ENCODE peak calls at places on chromosome 20, in nine cellular contexts. One of them, this sample, is unnamed.

GRCh38 chr20:46129955-46130481 is 11.9 kb downstream of the CD40 start:
- DNase-seq in cardiac fibroblast: no peak
- DNase-seq in heart left ventricle: no peak
- DNase-seq in SW 1271: no peak
- DNase-seq in psoas muscle: no peak
- DNase-seq in activated naive CD8-positive, alpha-beta T cell treated with anti-CD3 and anti-CD28 coated beads for 36 hours: no peak
- DNase-seq in mucosa of descending colon: no peak
- DNase-seq in stimulated activated CD4-positive, alpha-beta T cell treated with anti-CD3 and anti-CD28 coated beads, Interleukin-1b, Interleukin-23, amount 100 ng/mL, for 4 hours: no peak
- DNase-seq in SK-MEL-5: no peak
- DNase-seq in this sample: no peak

GRCh38 chr20:62058941-62059340 is 6.7 kb downstream of the TAF4 start:
- DNase-seq in activated naive CD8-positive, alpha-beta T cell treated with anti-CD3 and anti-CD28 coated beads for 36 hours: no peak
- DNase-seq in psoas muscle: no peak
- DNase-seq in cardiac fibroblast: no peak
- DNase-seq in heart left ventricle: no peak
- DNase-seq in mucosa of descending colon: no peak
- DNase-seq in SK-MEL-5: no peak
- DNase-seq in stimulated activated CD4-positive, alpha-beta T cell treated with anti-CD3 and anti-CD28 coated beads, Interleukin-1b, Interleukin-23, amount 100 ng/mL, for 4 hours: no peak
- DNase-seq in SW 1271: no peak
- DNase-seq in this sample: no peak

GRCh38 chr20:53805895-53806384 is 212.3 kb upstream of the ZNF217 start:
- DNase-seq in mucosa of descending colon: no peak
- DNase-seq in SW 1271: peak; percentile 89
- DNase-seq in stimulated activated CD4-positive, alpha-beta T cell treated with anti-CD3 and anti-CD28 coated beads, Interleukin-1b, Interleukin-23, amount 100 ng/mL, for 4 hours: no peak
- DNase-seq in psoas muscle: no peak
- DNase-seq in cardiac fibroblast: peak; percentile 45
- DNase-seq in SK-MEL-5: peak; percentile 69
- DNase-seq in activated naive CD8-positive, alpha-beta T cell treated with anti-CD3 and anti-CD28 coated beads for 36 hours: no peak
- DNase-seq in heart left ventricle: no peak
- DNase-seq in this sample: no peak

GRCh38 chr20:19254956-19255355 is 42.5 kb downstream of the SLC24A3 start:
- DNase-seq in psoas muscle: no peak
- DNase-seq in SW 1271: no peak
- DNase-seq in stimulated activated CD4-positive, alpha-beta T cell treated with anti-CD3 and anti-CD28 coated beads, Interleukin-1b, Interleukin-23, amount 100 ng/mL, for 4 hours: no peak
- DNase-seq in heart left ventricle: no peak
- DNase-seq in SK-MEL-5: no peak
- DNase-seq in cardiac fibroblast: no peak
- DNase-seq in activated naive CD8-positive, alpha-beta T cell treated with anti-CD3 and anti-CD28 coated beads for 36 hours: no peak
- DNase-seq in mucosa of descending colon: no peak
- DNase-seq in this sample: no peak

GRCh38 chr20:57400262-57400701 is 9.1 kb downstream of the RBM38 start:
- DNase-seq in SK-MEL-5: no peak
- DNase-seq in psoas muscle: peak; percentile 14
- DNase-seq in SW 1271: no peak
- DNase-seq in mucosa of descending colon: peak; percentile 32
- DNase-seq in activated naive CD8-positive, alpha-beta T cell treated with anti-CD3 and anti-CD28 coated beads for 36 hours: no peak
- DNase-seq in heart left ventricle: peak; percentile 23
- DNase-seq in cardiac fibroblast: no peak
- DNase-seq in stimulated activated CD4-positive, alpha-beta T cell treated with anti-CD3 and anti-CD28 coated beads, Interleukin-1b, Interleukin-23, amount 100 ng/mL, for 4 hours: no peak
- DNase-seq in this sample: no peak

GRCh38 chr20:63101781-63102719 is 95.3 kb upstream of the BHLHE23 start:
- DNase-seq in heart left ventricle: no peak
- DNase-seq in psoas muscle: peak; percentile 33
- DNase-seq in mucosa of descending colon: peak; percentile 61
- DNase-seq in cardiac fibroblast: peak; percentile 54
- DNase-seq in activated naive CD8-positive, alpha-beta T cell treated with anti-CD3 and anti-CD28 coated beads for 36 hours: peak; percentile 71
- DNase-seq in SK-MEL-5: peak; percentile 52
- DNase-seq in SW 1271: peak; percentile 74
- DNase-seq in stimulated activated CD4-positive, alpha-beta T cell treated with anti-CD3 and anti-CD28 coated beads, Interleukin-1b, Interleukin-23, amount 100 ng/mL, for 4 hours: peak; percentile 54
- DNase-seq in this sample: no peak

GRCh38 chr20:44601801-44602204 is 19.4 kb downstream of the PKIG start:
- DNase-seq in heart left ventricle: peak; percentile 77
- DNase-seq in cardiac fibroblast: peak; percentile 93
- DNase-seq in mucosa of descending colon: peak; percentile 42
- DNase-seq in psoas muscle: peak; percentile 76
- DNase-seq in activated naive CD8-positive, alpha-beta T cell treated with anti-CD3 and anti-CD28 coated beads for 36 hours: no peak
- DNase-seq in SK-MEL-5: peak; percentile 94
- DNase-seq in SW 1271: no peak
- DNase-seq in stimulated activated CD4-positive, alpha-beta T cell treated with anti-CD3 and anti-CD28 coated beads, Interleukin-1b, Interleukin-23, amount 100 ng/mL, for 4 hours: no peak
- DNase-seq in this sample: no peak

GRCh38 chr20:58361549-58361948 is 27.5 kb upstream of the VAPB start:
- DNase-seq in psoas muscle: peak; percentile 17
- DNase-seq in SK-MEL-5: no peak
- DNase-seq in SW 1271: peak; percentile 23
- DNase-seq in mucosa of descending colon: no peak
- DNase-seq in heart left ventricle: no peak
- DNase-seq in activated naive CD8-positive, alpha-beta T cell treated with anti-CD3 and anti-CD28 coated beads for 36 hours: no peak
- DNase-seq in stimulated activated CD4-positive, alpha-beta T cell treated with anti-CD3 and anti-CD28 coated beads, Interleukin-1b, Interleukin-23, amount 100 ng/mL, for 4 hours: no peak
- DNase-seq in cardiac fibroblast: peak; percentile 61
- DNase-seq in this sample: no peak

GRCh38 chr20:49821381-49821780 is 8.8 kb downstream of the SLC9A8 start:
- DNase-seq in activated naive CD8-positive, alpha-beta T cell treated with anti-CD3 and anti-CD28 coated beads for 36 hours: no peak
- DNase-seq in cardiac fibroblast: no peak
- DNase-seq in SK-MEL-5: no peak
- DNase-seq in SW 1271: no peak
- DNase-seq in stimulated activated CD4-positive, alpha-beta T cell treated with anti-CD3 and anti-CD28 coated beads, Interleukin-1b, Interleukin-23, amount 100 ng/mL, for 4 hours: no peak
- DNase-seq in psoas muscle: no peak
- DNase-seq in heart left ventricle: no peak
- DNase-seq in mucosa of descending colon: no peak
- DNase-seq in this sample: no peak

GRCh38 chr20:199996-200395 is 10.5 kb upstream of the DEFB128 start:
- DNase-seq in psoas muscle: no peak
- DNase-seq in heart left ventricle: no peak
- DNase-seq in SW 1271: no peak
- DNase-seq in stimulated activated CD4-positive, alpha-beta T cell treated with anti-CD3 and anti-CD28 coated beads, Interleukin-1b, Interleukin-23, amount 100 ng/mL, for 4 hours: no peak
- DNase-seq in activated naive CD8-positive, alpha-beta T cell treated with anti-CD3 and anti-CD28 coated beads for 36 hours: no peak
- DNase-seq in SK-MEL-5: no peak
- DNase-seq in mucosa of descending colon: no peak
- DNase-seq in cardiac fibroblast: no peak
- DNase-seq in this sample: no peak

GRCh38 chr20:61758556-61759200 is 307.0 kb downstream of the TAF4 start:
- DNase-seq in mucosa of descending colon: no peak
- DNase-seq in activated naive CD8-positive, alpha-beta T cell treated with anti-CD3 and anti-CD28 coated beads for 36 hours: no peak
- DNase-seq in SW 1271: no peak
- DNase-seq in stimulated activated CD4-positive, alpha-beta T cell treated with anti-CD3 and anti-CD28 coated beads, Interleukin-1b, Interleukin-23, amount 100 ng/mL, for 4 hours: no peak
- DNase-seq in SK-MEL-5: no peak
- DNase-seq in psoas muscle: no peak
- DNase-seq in cardiac fibroblast: no peak
- DNase-seq in heart left ventricle: no peak
- DNase-seq in this sample: no peak

GRCh38 chr20:50467618-50468373 is 42.4 kb upstream of the PTPN1 start:
- DNase-seq in stimulated activated CD4-positive, alpha-beta T cell treated with anti-CD3 and anti-CD28 coated beads, Interleukin-1b, Interleukin-23, amount 100 ng/mL, for 4 hours: no peak
- DNase-seq in cardiac fibroblast: peak; percentile 68
- DNase-seq in mucosa of descending colon: no peak
- DNase-seq in SK-MEL-5: peak; percentile 87
- DNase-seq in SW 1271: peak; percentile 59
- DNase-seq in heart left ventricle: no peak
- DNase-seq in psoas muscle: peak; percentile 28
- DNase-seq in activated naive CD8-positive, alpha-beta T cell treated with anti-CD3 and anti-CD28 coated beads for 36 hours: peak; percentile 26
- DNase-seq in this sample: peak; percentile 42

GRCh38 chr20:61493798-61494305 is 241.8 kb downstream of the CDH4 start:
- DNase-seq in mucosa of descending colon: no peak
- DNase-seq in SK-MEL-5: no peak
- DNase-seq in stimulated activated CD4-positive, alpha-beta T cell treated with anti-CD3 and anti-CD28 coated beads, Interleukin-1b, Interleukin-23, amount 100 ng/mL, for 4 hours: no peak
- DNase-seq in activated naive CD8-positive, alpha-beta T cell treated with anti-CD3 and anti-CD28 coated beads for 36 hours: no peak
- DNase-seq in SW 1271: no peak
- DNase-seq in heart left ventricle: no peak
- DNase-seq in cardiac fibroblast: no peak
- DNase-seq in psoas muscle: no peak
- DNase-seq in this sample: no peak

GRCh38 chr20:235891-236290 is 8.8 kb downstream of the DEFB129 start:
- DNase-seq in heart left ventricle: no peak
- DNase-seq in SW 1271: no peak
- DNase-seq in stimulated activated CD4-positive, alpha-beta T cell treated with anti-CD3 and anti-CD28 coated beads, Interleukin-1b, Interleukin-23, amount 100 ng/mL, for 4 hours: no peak
- DNase-seq in SK-MEL-5: peak; percentile 57
- DNase-seq in psoas muscle: no peak
- DNase-seq in mucosa of descending colon: no peak
- DNase-seq in activated naive CD8-positive, alpha-beta T cell treated with anti-CD3 and anti-CD28 coated beads for 36 hours: no peak
- DNase-seq in cardiac fibroblast: peak; percentile 49
- DNase-seq in this sample: no peak

GRCh38 chr20:8132632-8133587 is 844 bp downstream of the PLCB1 start:
- DNase-seq in SK-MEL-5: no peak
- DNase-seq in heart left ventricle: peak; percentile 39
- DNase-seq in mucosa of descending colon: no peak
- DNase-seq in cardiac fibroblast: peak; percentile 44
- DNase-seq in stimulated activated CD4-positive, alpha-beta T cell treated with anti-CD3 and anti-CD28 coated beads, Interleukin-1b, Interleukin-23, amount 100 ng/mL, for 4 hours: no peak
- DNase-seq in psoas muscle: peak; percentile 50
- DNase-seq in SW 1271: no peak
- DNase-seq in activated naive CD8-positive, alpha-beta T cell treated with anti-CD3 and anti-CD28 coated beads for 36 hours: no peak
- DNase-seq in this sample: no peak

GRCh38 chr20:20546402-20546801 is 166.0 kb downstream of the RALGAPA2 start:
- DNase-seq in SW 1271: no peak
- DNase-seq in cardiac fibroblast: no peak
- DNase-seq in heart left ventricle: no peak
- DNase-seq in activated naive CD8-positive, alpha-beta T cell treated with anti-CD3 and anti-CD28 coated beads for 36 hours: no peak
- DNase-seq in SK-MEL-5: no peak
- DNase-seq in stimulated activated CD4-positive, alpha-beta T cell treated with anti-CD3 and anti-CD28 coated beads, Interleukin-1b, Interleukin-23, amount 100 ng/mL, for 4 hours: no peak
- DNase-seq in mucosa of descending colon: no peak
- DNase-seq in psoas muscle: no peak
- DNase-seq in this sample: no peak

GRCh38 chr20:32294071-32294470 is 16.6 kb downstream of the KIF3B start:
- DNase-seq in psoas muscle: no peak
- DNase-seq in activated naive CD8-positive, alpha-beta T cell treated with anti-CD3 and anti-CD28 coated beads for 36 hours: no peak
- DNase-seq in cardiac fibroblast: no peak
- DNase-seq in mucosa of descending colon: no peak
- DNase-seq in SK-MEL-5: no peak
- DNase-seq in SW 1271: no peak
- DNase-seq in stimulated activated CD4-positive, alpha-beta T cell treated with anti-CD3 and anti-CD28 coated beads, Interleukin-1b, Interleukin-23, amount 100 ng/mL, for 4 hours: no peak
- DNase-seq in heart left ventricle: no peak
- DNase-seq in this sample: no peak

GRCh38 chr20:43849496-43850197 is 65.0 kb upstream of the TOX2 start:
- DNase-seq in stimulated activated CD4-positive, alpha-beta T cell treated with anti-CD3 and anti-CD28 coated beads, Interleukin-1b, Interleukin-23, amount 100 ng/mL, for 4 hours: no peak
- DNase-seq in activated naive CD8-positive, alpha-beta T cell treated with anti-CD3 and anti-CD28 coated beads for 36 hours: no peak
- DNase-seq in mucosa of descending colon: no peak
- DNase-seq in psoas muscle: no peak
- DNase-seq in heart left ventricle: no peak
- DNase-seq in cardiac fibroblast: peak; percentile 48
- DNase-seq in SK-MEL-5: no peak
- DNase-seq in SW 1271: peak; percentile 75
- DNase-seq in this sample: no peak

GRCh38 chr20:63377256-63378114 is 16.3 kb upstream of the CHRNA4 start:
- DNase-seq in activated naive CD8-positive, alpha-beta T cell treated with anti-CD3 and anti-CD28 coated beads for 36 hours: no peak
- DNase-seq in heart left ventricle: no peak
- DNase-seq in cardiac fibroblast: no peak
- DNase-seq in stimulated activated CD4-positive, alpha-beta T cell treated with anti-CD3 and anti-CD28 coated beads, Interleukin-1b, Interleukin-23, amount 100 ng/mL, for 4 hours: no peak
- DNase-seq in psoas muscle: no peak
- DNase-seq in SK-MEL-5: no peak
- DNase-seq in mucosa of descending colon: no peak
- DNase-seq in SW 1271: no peak
- DNase-seq in this sample: no peak

GRCh38 chr20:61487346-61488022 is 235.4 kb downstream of the CDH4 start:
- DNase-seq in stimulated activated CD4-positive, alpha-beta T cell treated with anti-CD3 and anti-CD28 coated beads, Interleukin-1b, Interleukin-23, amount 100 ng/mL, for 4 hours: no peak
- DNase-seq in heart left ventricle: no peak
- DNase-seq in SW 1271: no peak
- DNase-seq in mucosa of descending colon: no peak
- DNase-seq in activated naive CD8-positive, alpha-beta T cell treated with anti-CD3 and anti-CD28 coated beads for 36 hours: no peak
- DNase-seq in cardiac fibroblast: no peak
- DNase-seq in psoas muscle: no peak
- DNase-seq in SK-MEL-5: no peak
- DNase-seq in this sample: no peak

GRCh38 chr20:43953919-43954617 is 39.4 kb downstream of the TOX2 start:
- DNase-seq in SK-MEL-5: no peak
- DNase-seq in heart left ventricle: no peak
- DNase-seq in stimulated activated CD4-positive, alpha-beta T cell treated with anti-CD3 and anti-CD28 coated beads, Interleukin-1b, Interleukin-23, amount 100 ng/mL, for 4 hours: no peak
- DNase-seq in psoas muscle: no peak
- DNase-seq in activated naive CD8-positive, alpha-beta T cell treated with anti-CD3 and anti-CD28 coated beads for 36 hours: no peak
- DNase-seq in mucosa of descending colon: no peak
- DNase-seq in SW 1271: no peak
- DNase-seq in cardiac fibroblast: no peak
- DNase-seq in this sample: no peak

GRCh38 chr20:41183831-41184230 is 46.5 kb downstream of the PLCG1 start:
- DNase-seq in psoas muscle: no peak
- DNase-seq in activated naive CD8-positive, alpha-beta T cell treated with anti-CD3 and anti-CD28 coated beads for 36 hours: no peak
- DNase-seq in mucosa of descending colon: no peak
- DNase-seq in SW 1271: no peak
- DNase-seq in SK-MEL-5: no peak
- DNase-seq in cardiac fibroblast: no peak
- DNase-seq in stimulated activated CD4-positive, alpha-beta T cell treated with anti-CD3 and anti-CD28 coated beads, Interleukin-1b, Interleukin-23, amount 100 ng/mL, for 4 hours: no peak
- DNase-seq in heart left ventricle: no peak
- DNase-seq in this sample: no peak

GRCh38 chr20:57659131-57659788 is 39.0 kb upstream of the ZBP1 start:
- DNase-seq in stimulated activated CD4-positive, alpha-beta T cell treated with anti-CD3 and anti-CD28 coated beads, Interleukin-1b, Interleukin-23, amount 100 ng/mL, for 4 hours: no peak
- DNase-seq in mucosa of descending colon: no peak
- DNase-seq in SK-MEL-5: no peak
- DNase-seq in cardiac fibroblast: no peak
- DNase-seq in activated naive CD8-positive, alpha-beta T cell treated with anti-CD3 and anti-CD28 coated beads for 36 hours: no peak
- DNase-seq in SW 1271: no peak
- DNase-seq in psoas muscle: no peak
- DNase-seq in heart left ventricle: peak; percentile 10
- DNase-seq in this sample: no peak

GRCh38 chr20:12679456-12679855 is 329.3 kb upstream of the SPTLC3 start:
- DNase-seq in activated naive CD8-positive, alpha-beta T cell treated with anti-CD3 and anti-CD28 coated beads for 36 hours: no peak
- DNase-seq in stimulated activated CD4-positive, alpha-beta T cell treated with anti-CD3 and anti-CD28 coated beads, Interleukin-1b, Interleukin-23, amount 100 ng/mL, for 4 hours: no peak
- DNase-seq in psoas muscle: no peak
- DNase-seq in SW 1271: no peak
- DNase-seq in mucosa of descending colon: no peak
- DNase-seq in cardiac fibroblast: no peak
- DNase-seq in heart left ventricle: no peak
- DNase-seq in SK-MEL-5: no peak
- DNase-seq in this sample: no peak

GRCh38 chr20:46554850-46555249 is 4.4 kb upstream of the OCSTAMP start:
- DNase-seq in heart left ventricle: no peak
- DNase-seq in activated naive CD8-positive, alpha-beta T cell treated with anti-CD3 and anti-CD28 coated beads for 36 hours: no peak
- DNase-seq in SW 1271: no peak
- DNase-seq in mucosa of descending colon: no peak
- DNase-seq in cardiac fibroblast: no peak
- DNase-seq in psoas muscle: no peak
- DNase-seq in stimulated activated CD4-positive, alpha-beta T cell treated with anti-CD3 and anti-CD28 coated beads, Interleukin-1b, Interleukin-23, amount 100 ng/mL, for 4 hours: no peak
- DNase-seq in SK-MEL-5: no peak
- DNase-seq in this sample: no peak

GRCh38 chr20:20331796-20332195 is 36.1 kb upstream of the INSM1 start:
- DNase-seq in heart left ventricle: no peak
- DNase-seq in cardiac fibroblast: no peak
- DNase-seq in activated naive CD8-positive, alpha-beta T cell treated with anti-CD3 and anti-CD28 coated beads for 36 hours: no peak
- DNase-seq in mucosa of descending colon: no peak
- DNase-seq in psoas muscle: no peak
- DNase-seq in SK-MEL-5: no peak
- DNase-seq in SW 1271: no peak
- DNase-seq in stimulated activated CD4-positive, alpha-beta T cell treated with anti-CD3 and anti-CD28 coated beads, Interleukin-1b, Interleukin-23, amount 100 ng/mL, for 4 hours: no peak
- DNase-seq in this sample: no peak

GRCh38 chr20:4726710-4727391 is 5.1 kb downstream of the PRND start:
- DNase-seq in mucosa of descending colon: no peak
- DNase-seq in SK-MEL-5: no peak
- DNase-seq in heart left ventricle: no peak
- DNase-seq in SW 1271: no peak
- DNase-seq in psoas muscle: no peak
- DNase-seq in cardiac fibroblast: peak; percentile 41
- DNase-seq in stimulated activated CD4-positive, alpha-beta T cell treated with anti-CD3 and anti-CD28 coated beads, Interleukin-1b, Interleukin-23, amount 100 ng/mL, for 4 hours: no peak
- DNase-seq in activated naive CD8-positive, alpha-beta T cell treated with anti-CD3 and anti-CD28 coated beads for 36 hours: peak; percentile 40
- DNase-seq in this sample: no peak